ENCODE peak calls at places on chromosomes 4 and X, in six cellular contexts. Q is COR-L47, U is colonic mucosa, R is astrocyte of the cerebellum, K is stomach, L is uterus. B is an unnamed sample.

GRCh38 chrX:8647176-8647575 is 84.8 kb downstream of the ANOS1 start:
- DNase-seq in Q (no peak), L (no peak), K (no peak), U (no peak), R (no peak), B (no peak)

GRCh38 chr4:13349096-13349495 is 135.0 kb downstream of the RAB28 start:
- DNase-seq in L (no peak), U (no peak), K (no peak), R (no peak), Q (no peak), B (no peak)

GRCh38 chr4:184544711-184545409 is 70.5 kb upstream of the IRF2 start:
- DNase-seq in Q (no peak), R (no peak), L (no peak), K (no peak), U (no peak), B (no peak)

GRCh38 chr4:147825451-147826287 is 93.8 kb downstream of the ARHGAP10 start:
- DNase-seq in L (no peak), U (peak), K (peak), R (no peak), Q (no peak), B (peak)

GRCh38 chr4:175109933-175110332 is 191.8 kb downstream of the ADAM29 start:
- DNase-seq in K (no peak), L (no peak), Q (no peak), R (no peak), U (no peak), B (no peak)

GRCh38 chr4:114302472-114302871 is 296.1 kb upstream of the UGT8 start:
- DNase-seq in U (no peak), Q (no peak), R (no peak), L (no peak), K (no peak), B (no peak)

GRCh38 chrX:136909706-136910564 is 29.4 kb upstream of the RBMX start:
- DNase-seq in L (peak), R (peak), Q (peak), K (peak), U (peak), B (peak)

GRCh38 chrX:106177106-106177981 is 9.2 kb downstream of the PWWP3B start:
- DNase-seq in U (no peak), R (peak), L (peak), K (no peak), Q (no peak), B (peak)

GRCh38 chr4:89158884-89159503 is 47.7 kb downstream of the TIGD2 start:
- DNase-seq in R (peak), L (no peak), U (no peak), K (no peak), Q (peak), B (no peak)

GRCh38 chrX:109840585-109840984 is 107.5 kb upstream of the ACSL4 start:
- DNase-seq in L (peak), R (peak), K (no peak), U (peak), Q (no peak), B (peak)

GRCh38 chr4:109435635-109436034 is 2.0 kb downstream of the SEC24B start:
- DNase-seq in L (no peak), U (no peak), K (no peak), Q (no peak), R (no peak), B (no peak)

GRCh38 chrX:153672531-153673397 is 849 bp downstream of the PNCK start:
- DNase-seq in Q (no peak), K (no peak), L (no peak), U (no peak), R (no peak), B (no peak)

GRCh38 chr4:7811536-7812190 is 128.0 kb downstream of the AFAP1 start:
- DNase-seq in R (no peak), K (peak), L (peak), Q (no peak), U (peak), B (peak)

GRCh38 chrX:53287493-53288138 is 6.2 kb upstream of the IQSEC2 start:
- DNase-seq in L (peak), R (no peak), K (peak), Q (peak), U (peak), B (peak)

GRCh38 chrX:53682885-53683555 is 3.5 kb downstream of the HUWE1 start:
- DNase-seq in Q (peak), U (no peak), R (no peak), L (peak), K (no peak), B (peak)

GRCh38 chrX:53595266-53595810 is 91.2 kb downstream of the HUWE1 start:
- DNase-seq in U (no peak), R (no peak), K (no peak), Q (no peak), L (no peak), B (no peak)

GRCh38 chr4:156934259-156934635 is 37.4 kb downstream of the PDGFC start:
- DNase-seq in L (no peak), Q (no peak), R (no peak), K (no peak), U (no peak), B (no peak)

GRCh38 chr4:74096265-74096980 is 2.6 kb downstream of the CXCL2 start:
- DNase-seq in U (no peak), L (no peak), R (no peak), K (peak), Q (no peak), B (peak)

GRCh38 chr4:48944659-48945290 is 38.2 kb upstream of the OCIAD2 start:
- DNase-seq in Q (no peak), U (peak), R (no peak), K (peak), L (no peak), B (peak)

GRCh38 chr4:2843909-2844584 is 403 bp downstream of the ADD1 start:
- DNase-seq in R (no peak), K (peak), U (peak), L (peak), Q (no peak), B (peak)

GRCh38 chr4:34720563-34720962 is 1523.8 kb downstream of the ARAP2 start:
- DNase-seq in K (no peak), U (no peak), L (no peak), Q (peak), R (peak), B (no peak)

GRCh38 chr4:100497729-100498250 is 20.0 kb downstream of the EMCN start:
- DNase-seq in L (no peak), R (no peak), U (no peak), K (no peak), Q (no peak), B (no peak)

GRCh38 chr4:3225946-3226345 is 23.0 kb upstream of the MSANTD1 start:
- DNase-seq in L (no peak), K (no peak), R (no peak), Q (no peak), U (no peak), B (peak)